ENCODE peak calls at places on chromosomes 4 and X, in ten cellular contexts. W, A, M, C, I, Z, Q, E, J and P are unnamed samples. For H3K36me3, the result is how much of the 10 kb centered on the place peaks cover.

GRCh38 chrX:115232933-115233496 is 881 bp downstream of the LRCH2 start:
- DNase-seq in C (no peak), Z (no peak), E (no peak), I (no peak), Q (no peak), W (no peak), A (no peak), J (no peak), M (no peak), P (no peak)

GRCh38 chrX:96619588-96619987 is 65.1 kb upstream of the DIAPH2 start:
- DNase-seq in C (no peak), M (no peak), I (no peak), Q (no peak), E (peak), Z (peak), W (no peak), A (no peak), J (no peak), P (no peak)

GRCh38 chrX:70755850-70756249 is 152.7 kb downstream of the TEX11 start:
- DNase-seq in J (no peak), M (no peak), Z (no peak), E (no peak), Q (no peak), A (no peak), I (no peak), W (no peak), C (peak), P (no peak)

GRCh38 chr4:868421-868820 is 42.5 kb upstream of the CPLX1 start:
- DNase-seq in Q (no peak), I (no peak), C (no peak), Z (no peak), W (no peak), A (no peak), M (no peak), E (no peak), J (no peak), P (no peak)

GRCh38 chr4:6252051-6252450 is 17.6 kb upstream of the WFS1 start:
- DNase-seq in Q (no peak), E (no peak), J (no peak), A (no peak), M (no peak), C (no peak), I (no peak), Z (no peak), W (no peak), P (no peak)

GRCh38 chr4:24722026-24722568 is 73.3 kb upstream of the SOD3 start:
- DNase-seq in I (no peak), W (no peak), Q (no peak), J (no peak), A (no peak), Z (no peak), E (no peak), C (no peak), M (no peak), P (peak)

GRCh38 chr4:102663073-102663472 is 97.7 kb downstream of the MANBA start:
- DNase-seq in J (no peak), Q (no peak), M (no peak), A (no peak), E (peak), W (no peak), I (peak), Z (peak), C (no peak), P (no peak)

GRCh38 chr4:6277139-6277802 is 7.6 kb downstream of the WFS1 start:
- DNase-seq in Z (no peak), E (no peak), W (no peak), C (no peak), Q (peak), M (no peak), A (peak), J (no peak), I (no peak), P (no peak)

GRCh38 chr4:28879900-28880299 is 1840.3 kb upstream of the PCDH7 start:
- DNase-seq in Z (no peak), Q (no peak), J (no peak), I (no peak), M (no peak), A (no peak), C (no peak), E (no peak), W (no peak), P (no peak)

GRCh38 chrX:82589410-82589809 is 918.7 kb upstream of the POU3F4 start:
- DNase-seq in Q (no peak), Z (no peak), J (no peak), A (no peak), M (no peak), W (no peak), I (peak), C (no peak), E (peak), P (no peak)

GRCh38 chr4:109648997-109649575 is 54.2 kb downstream of the CASP6 start:
- DNase-seq in Q (no peak), M (no peak), J (no peak), W (no peak), E (no peak), A (no peak), Z (no peak), I (no peak), C (no peak), P (no peak)

GRCh38 chr4:72312032-72312650 is 256.9 kb downstream of the ADAMTS3 start:
- DNase-seq in E (peak), A (peak), W (peak), M (peak), Z (peak), C (no peak), Q (peak), J (peak), I (peak), P (no peak)

GRCh38 chr4:44583393-44583792 is 68.0 kb downstream of the YIPF7 start:
- DNase-seq in I (no peak), C (peak), E (no peak), Z (no peak), Q (no peak), A (no peak), W (no peak), M (no peak), J (no peak), P (no peak)

GRCh38 chr4:61359301-61359700 is 159.2 kb downstream of the ADGRL3 start:
- DNase-seq in W (no peak), I (no peak), M (no peak), J (no peak), E (no peak), Z (no peak), Q (no peak), A (no peak), C (no peak), P (no peak)

GRCh38 chr4:68451246-68452211 is 4.3 kb downstream of the TMPRSS11E start:
- DNase-seq in W (no peak), E (no peak), J (no peak), Q (no peak), A (no peak), Z (peak), C (peak), I (no peak), M (no peak), P (no peak)

GRCh38 chr4:76779740-76780459 is 118.0 kb downstream of the SOWAHB start:
- DNase-seq in J (no peak), W (no peak), E (peak), C (no peak), Q (no peak), M (no peak), A (no peak), I (peak), Z (peak), P (no peak)

GRCh38 chr4:56728512-56728911 is 47.4 kb upstream of the HOPX start:
- DNase-seq in W (no peak), E (peak), M (peak), J (peak), Q (peak), Z (peak), A (peak), C (no peak), I (peak), P (no peak)

GRCh38 chr4:110472583-110473329 is 3.2 kb upstream of the ENPEP start:
- DNase-seq in J (no peak), Q (no peak), I (no peak), W (no peak), C (no peak), Z (no peak), E (no peak), M (no peak), A (no peak), P (no peak)

GRCh38 chr4:1415681-1415981 is 9.4 kb upstream of the NKX1-1 start:
- DNase-seq in W (no peak), E (no peak), A (no peak), J (no peak), Z (no peak), C (no peak), Q (no peak), I (no peak), M (no peak), P (no peak)

GRCh38 chr4:81807927-81808672 is 336.4 kb upstream of the RASGEF1B start:
- DNase-seq in I (no peak), J (peak), E (peak), M (no peak), Z (no peak), Q (no peak), C (no peak), A (no peak), W (no peak), P (no peak)

GRCh38 chr4:163484906-163485305 is 9.6 kb upstream of the TMA16 start:
- DNase-seq in W (no peak), C (peak), A (peak), I (peak), Z (peak), Q (peak), J (no peak), E (peak), M (no peak), P (no peak)

GRCh38 chr4:32140636-32141035 is 1420.5 kb downstream of the PCDH7 start:
- DNase-seq in Q (no peak), W (no peak), A (no peak), I (peak), C (peak), J (no peak), E (peak), M (no peak), Z (peak), P (no peak)

GRCh38 chr4:126888968-126889367 is 743.8 kb upstream of the INTU start:
- DNase-seq in Q (no peak), E (peak), I (no peak), Z (peak), W (no peak), M (no peak), J (no peak), C (no peak), A (no peak), P (no peak)

GRCh38 chr4:155248002-155248896 is 39.8 kb downstream of the NPY2R start:
- DNase-seq in C (no peak), I (no peak), W (no peak), M (no peak), J (no peak), A (no peak), E (no peak), Q (no peak), Z (no peak), P (no peak)

GRCh38 chr4:1182313-1182712 is 9.9 kb upstream of the SPON2 start:
- DNase-seq in W (no peak), Q (no peak), Z (no peak), I (no peak), C (no peak), E (no peak), M (no peak), A (no peak), J (no peak), P (no peak)

GRCh38 chrX:13086076-13086475 is 41.7 kb upstream of the FAM9C start:
- DNase-seq in Q (no peak), A (no peak), I (no peak), C (no peak), Z (no peak), J (no peak), M (no peak), E (no peak), W (no peak), P (no peak)
- H3K4me3 ChIP-seq in Q (no peak), A (no peak), I (no peak), C (no peak), Z (no peak), J (no peak), M (no peak), E (no peak), W (no peak), P (no peak)

GRCh38 chr4:113634081-113634969 is 127.2 kb downstream of the CAMK2D start:
- DNase-seq in A (no peak), I (no peak), Q (no peak), W (no peak), Z (no peak), M (no peak), J (no peak), E (no peak), C (no peak), P (no peak)
- TF ChIP-seq CTCF in A (no peak), I (no peak), Q (no peak), W (no peak), Z (no peak), M (no peak), J (no peak), E (no peak), C (no peak), P (no peak)

DNA sequence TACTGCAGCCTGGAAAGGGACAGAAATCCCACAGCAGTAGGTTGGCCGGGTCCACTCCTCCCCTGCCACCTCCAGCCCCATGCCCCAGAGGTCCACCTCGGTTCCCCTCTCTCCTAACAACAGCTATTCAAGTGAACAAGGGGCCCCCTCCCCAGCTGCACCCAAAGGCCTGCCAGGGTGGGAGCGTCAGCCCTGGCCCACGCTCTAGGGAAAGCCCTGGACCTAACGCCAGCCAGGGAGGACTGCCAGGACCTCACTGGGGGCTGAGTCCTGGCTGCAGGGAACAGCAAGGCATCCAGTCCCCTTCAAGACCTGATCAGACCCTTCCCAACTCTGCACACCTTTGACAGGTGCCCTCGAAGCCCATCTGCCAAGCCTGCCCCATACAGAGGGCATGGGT is 13.2 kb downstream of the SLC6A8 start:
- DNase-seq in W (no peak), E (no peak), Z (no peak), Q (no peak), A (no peak), J (no peak), I (no peak), C (no peak), M (no peak), P (no peak)
- H3K36me3 ChIP-seq in W (under half), E (under half), Z (under half), Q (under half), A (under half), J (half or more), I (under half), C (under half), M (under half), P (under half)

GRCh38 chr4:119025916-119026661 is 109.5 kb upstream of the MYOZ2 start:
- DNase-seq in Q (peak), J (no peak), I (peak), M (peak), W (no peak), A (no peak), E (peak), C (no peak), Z (peak), P (no peak)
- H3K4me3 ChIP-seq in Q (peak), J (peak), I (no peak), M (peak), W (peak), A (no peak), E (peak), C (no peak), Z (no peak), P (no peak)

GRCh38 chr4:88528861-88529260 is 5.3 kb upstream of the PYURF start:
- DNase-seq in J (no peak), A (no peak), W (no peak), I (no peak), Z (no peak), E (peak), M (no peak), Q (no peak), C (no peak), P (no peak)
- TF ChIP-seq CTCF in J (no peak), A (no peak), W (no peak), I (no peak), Z (peak), E (no peak), M (no peak), Q (no peak), C (no peak), P (no peak)

DNA sequence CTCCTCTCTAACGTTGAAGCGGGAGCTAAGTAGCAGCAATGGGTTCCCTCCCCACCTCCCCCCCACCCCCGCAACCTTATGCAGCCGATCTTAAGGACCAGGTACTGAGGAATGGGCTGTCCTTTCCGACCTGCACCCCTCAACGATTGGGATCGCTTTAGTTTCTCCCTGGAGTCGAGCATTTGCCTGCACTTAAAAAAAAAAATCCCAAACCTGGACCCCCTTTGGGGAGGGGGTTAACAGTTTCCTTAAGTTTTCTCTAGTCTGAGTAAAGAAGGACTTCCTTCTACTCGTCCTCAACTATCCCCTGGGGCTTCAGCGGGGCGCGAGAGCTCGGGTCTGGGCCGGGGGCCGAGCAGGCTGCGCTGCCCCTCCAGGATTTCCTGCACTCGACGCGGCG is 25.7 kb upstream of the BCORL1 start:
- DNase-seq in J (no peak), W (no peak), E (no peak), M (no peak), A (no peak), I (no peak), Q (no peak), C (no peak), Z (no peak), P (no peak)
- H3K36me3 ChIP-seq in J (under half), W (under half), E (under half), M (under half), A (under half), I (under half), Q (under half), C (under half), Z (under half), P (under half)

DNA sequence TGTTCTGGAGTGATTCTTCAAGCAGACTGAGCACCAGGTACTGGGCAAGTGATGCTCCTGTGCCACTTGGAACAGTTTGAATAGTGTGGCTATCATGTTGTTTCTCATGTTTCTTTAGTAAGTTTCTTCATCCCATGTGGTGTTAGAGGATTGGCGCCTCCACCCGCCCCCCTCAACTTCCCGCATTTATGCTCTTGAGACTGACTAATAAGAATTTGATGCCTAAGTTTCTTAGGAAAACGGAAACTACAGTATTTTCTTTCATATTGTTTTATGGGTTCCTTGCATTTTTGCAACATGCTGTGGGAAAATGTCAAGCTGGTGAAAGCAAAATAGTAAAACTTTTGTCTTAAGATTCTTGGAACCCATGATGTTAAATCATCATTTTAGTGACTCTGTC is 101.2 kb upstream of the SLC4A4 start:
- DNase-seq in J (no peak), Q (no peak), Z (no peak), I (peak), A (no peak), C (no peak), W (no peak), E (no peak), M (no peak), P (no peak)
- H3K4me3 ChIP-seq in J (no peak), Q (no peak), Z (no peak), I (no peak), A (no peak), C (no peak), W (no peak), E (no peak), M (no peak), P (no peak)